ENCODE peak calls at places on chromosomes 5 and 9, in eight cellular contexts. One of them, this sample, is unnamed.

GRCh38 chr9:6152824-6153223 is 62.8 kb upstream of the IL33 start:
- DNase-seq in cardiac muscle cell: no peak
- DNase-seq in non-pigmented ciliary epithelial cell: no peak
- DNase-seq in endothelial cell: no peak
- DNase-seq in GM04504: no peak
- DNase-seq in activated naive CD4-positive, alpha-beta T cell treated with anti-CD3 and anti-CD28 coated beads, Interleukin-2, amount 50 U/mL, for 16 hours: no peak
- DNase-seq in midbrain: no peak
- DNase-seq in iPS-NIHi11: no peak
- DNase-seq in this sample: no peak

GRCh38 chr5:68659876-68660275 is 433.9 kb upstream of the SLC30A5 start:
- DNase-seq in endothelial cell: no peak
- DNase-seq in iPS-NIHi11: no peak
- DNase-seq in midbrain: no peak
- DNase-seq in cardiac muscle cell: no peak
- DNase-seq in GM04504: no peak
- DNase-seq in activated naive CD4-positive, alpha-beta T cell treated with anti-CD3 and anti-CD28 coated beads, Interleukin-2, amount 50 U/mL, for 16 hours: no peak
- DNase-seq in non-pigmented ciliary epithelial cell: no peak
- DNase-seq in this sample: no peak

GRCh38 chr5:110880413-110880812 is 141.6 kb downstream of the SLC25A46 start:
- DNase-seq in endothelial cell: no peak
- DNase-seq in activated naive CD4-positive, alpha-beta T cell treated with anti-CD3 and anti-CD28 coated beads, Interleukin-2, amount 50 U/mL, for 16 hours: no peak
- DNase-seq in non-pigmented ciliary epithelial cell: peak; percentile 82
- DNase-seq in iPS-NIHi11: no peak
- DNase-seq in midbrain: no peak
- DNase-seq in GM04504: peak; percentile 53
- DNase-seq in cardiac muscle cell: no peak
- DNase-seq in this sample: no peak

GRCh38 chr5:136808756-136809155 is 443.4 kb upstream of the TRPC7 start:
- DNase-seq in cardiac muscle cell: no peak
- DNase-seq in GM04504: no peak
- DNase-seq in midbrain: no peak
- DNase-seq in activated naive CD4-positive, alpha-beta T cell treated with anti-CD3 and anti-CD28 coated beads, Interleukin-2, amount 50 U/mL, for 16 hours: no peak
- DNase-seq in iPS-NIHi11: no peak
- DNase-seq in non-pigmented ciliary epithelial cell: no peak
- DNase-seq in endothelial cell: no peak
- DNase-seq in this sample: no peak

GRCh38 chr5:606061-606460 is 6.1 kb upstream of the CEP72 start:
- DNase-seq in activated naive CD4-positive, alpha-beta T cell treated with anti-CD3 and anti-CD28 coated beads, Interleukin-2, amount 50 U/mL, for 16 hours: no peak
- DNase-seq in endothelial cell: no peak
- DNase-seq in GM04504: no peak
- DNase-seq in non-pigmented ciliary epithelial cell: no peak
- DNase-seq in midbrain: no peak
- DNase-seq in cardiac muscle cell: no peak
- DNase-seq in iPS-NIHi11: no peak
- DNase-seq in this sample: no peak

GRCh38 chr5:148957591-148958202 is 105.2 kb downstream of the SH3TC2 start:
- DNase-seq in non-pigmented ciliary epithelial cell: no peak
- DNase-seq in endothelial cell: peak; percentile 67
- DNase-seq in cardiac muscle cell: peak; percentile 79
- DNase-seq in activated naive CD4-positive, alpha-beta T cell treated with anti-CD3 and anti-CD28 coated beads, Interleukin-2, amount 50 U/mL, for 16 hours: peak; percentile 45
- DNase-seq in iPS-NIHi11: peak; percentile 74
- DNase-seq in GM04504: no peak
- DNase-seq in midbrain: peak; percentile 4
- DNase-seq in this sample: no peak

GRCh38 chr9:35563791-35564197 is 41.3 kb upstream of the TESK1 start:
- DNase-seq in activated naive CD4-positive, alpha-beta T cell treated with anti-CD3 and anti-CD28 coated beads, Interleukin-2, amount 50 U/mL, for 16 hours: no peak
- DNase-seq in non-pigmented ciliary epithelial cell: no peak
- DNase-seq in midbrain: no peak
- DNase-seq in cardiac muscle cell: peak; percentile 63
- DNase-seq in endothelial cell: peak; percentile 39
- DNase-seq in GM04504: no peak
- DNase-seq in iPS-NIHi11: peak; percentile 76
- DNase-seq in this sample: no peak

GRCh38 chr9:87853843-87854242 is 28.8 kb upstream of the SPATA31E1 start:
- DNase-seq in cardiac muscle cell: no peak
- DNase-seq in endothelial cell: no peak
- DNase-seq in non-pigmented ciliary epithelial cell: no peak
- DNase-seq in activated naive CD4-positive, alpha-beta T cell treated with anti-CD3 and anti-CD28 coated beads, Interleukin-2, amount 50 U/mL, for 16 hours: no peak
- DNase-seq in midbrain: no peak
- DNase-seq in GM04504: no peak
- DNase-seq in iPS-NIHi11: no peak
- DNase-seq in this sample: no peak

GRCh38 chr5:34616665-34617064 is 39.5 kb upstream of the RAI14 start:
- DNase-seq in non-pigmented ciliary epithelial cell: no peak
- DNase-seq in activated naive CD4-positive, alpha-beta T cell treated with anti-CD3 and anti-CD28 coated beads, Interleukin-2, amount 50 U/mL, for 16 hours: no peak
- DNase-seq in cardiac muscle cell: no peak
- DNase-seq in GM04504: no peak
- DNase-seq in iPS-NIHi11: no peak
- DNase-seq in endothelial cell: no peak
- DNase-seq in midbrain: no peak
- DNase-seq in this sample: no peak

GRCh38 chr5:151578326-151579025 is 12.7 kb downstream of the FAT2 start:
- DNase-seq in activated naive CD4-positive, alpha-beta T cell treated with anti-CD3 and anti-CD28 coated beads, Interleukin-2, amount 50 U/mL, for 16 hours: no peak
- DNase-seq in endothelial cell: no peak
- DNase-seq in cardiac muscle cell: no peak
- DNase-seq in non-pigmented ciliary epithelial cell: no peak
- DNase-seq in midbrain: no peak
- DNase-seq in iPS-NIHi11: no peak
- DNase-seq in GM04504: no peak
- DNase-seq in this sample: no peak

GRCh38 chr5:98173334-98173733 is 600.1 kb upstream of the RGMB start:
- DNase-seq in non-pigmented ciliary epithelial cell: peak; percentile 47
- DNase-seq in endothelial cell: no peak
- DNase-seq in midbrain: no peak
- DNase-seq in activated naive CD4-positive, alpha-beta T cell treated with anti-CD3 and anti-CD28 coated beads, Interleukin-2, amount 50 U/mL, for 16 hours: no peak
- DNase-seq in cardiac muscle cell: no peak
- DNase-seq in iPS-NIHi11: no peak
- DNase-seq in GM04504: peak; percentile 38
- DNase-seq in this sample: peak; percentile 9

GRCh38 chr9:120324996-120325642 is 254.8 kb downstream of the CDK5RAP2 start:
- DNase-seq in endothelial cell: no peak
- DNase-seq in non-pigmented ciliary epithelial cell: no peak
- DNase-seq in midbrain: no peak
- DNase-seq in GM04504: no peak
- DNase-seq in cardiac muscle cell: peak; percentile 56
- DNase-seq in activated naive CD4-positive, alpha-beta T cell treated with anti-CD3 and anti-CD28 coated beads, Interleukin-2, amount 50 U/mL, for 16 hours: no peak
- DNase-seq in iPS-NIHi11: peak; percentile 49
- DNase-seq in this sample: no peak

GRCh38 chr5:97839338-97840081 is 656.5 kb upstream of the RIOK2 start:
- DNase-seq in cardiac muscle cell: no peak
- DNase-seq in activated naive CD4-positive, alpha-beta T cell treated with anti-CD3 and anti-CD28 coated beads, Interleukin-2, amount 50 U/mL, for 16 hours: no peak
- DNase-seq in endothelial cell: no peak
- DNase-seq in iPS-NIHi11: no peak
- DNase-seq in GM04504: no peak
- DNase-seq in midbrain: no peak
- DNase-seq in non-pigmented ciliary epithelial cell: no peak
- DNase-seq in this sample: peak; percentile 26

GRCh38 chr9:61671276-61671973 is 481.6 kb downstream of the SPATA31A7 start:
- DNase-seq in GM04504: no peak
- DNase-seq in cardiac muscle cell: no peak
- DNase-seq in midbrain: no peak
- DNase-seq in iPS-NIHi11: peak; percentile 5
- DNase-seq in endothelial cell: no peak
- DNase-seq in activated naive CD4-positive, alpha-beta T cell treated with anti-CD3 and anti-CD28 coated beads, Interleukin-2, amount 50 U/mL, for 16 hours: no peak
- DNase-seq in non-pigmented ciliary epithelial cell: no peak
- DNase-seq in this sample: no peak

GRCh38 chr5:16178745-16179372 is 732 bp downstream of the MARCHF11 start:
- DNase-seq in activated naive CD4-positive, alpha-beta T cell treated with anti-CD3 and anti-CD28 coated beads, Interleukin-2, amount 50 U/mL, for 16 hours: peak; percentile 25
- DNase-seq in endothelial cell: peak; percentile 94
- DNase-seq in midbrain: peak; percentile 65
- DNase-seq in iPS-NIHi11: peak; percentile 85
- DNase-seq in GM04504: peak; percentile 25
- DNase-seq in non-pigmented ciliary epithelial cell: peak; percentile 10
- DNase-seq in cardiac muscle cell: peak; percentile 96
- DNase-seq in this sample: no peak

GRCh38 chr9:125430611-125431305 is 169.1 kb downstream of the GAPVD1 start:
- DNase-seq in iPS-NIHi11: no peak
- DNase-seq in endothelial cell: no peak
- DNase-seq in cardiac muscle cell: no peak
- DNase-seq in GM04504: no peak
- DNase-seq in non-pigmented ciliary epithelial cell: no peak
- DNase-seq in activated naive CD4-positive, alpha-beta T cell treated with anti-CD3 and anti-CD28 coated beads, Interleukin-2, amount 50 U/mL, for 16 hours: no peak
- DNase-seq in midbrain: no peak
- DNase-seq in this sample: no peak

This sample was measured in BJ.